ENCODE peak calls at places on chromosome 19, in ten cellular contexts. G is uterus; A is fibroblast of lung; S is left ventricle myocardium inferior; E is colonic mucosa; C is Panc1; Y is ovary; W is CD8-positive, alpha-beta memory T cell; X is foreskin keratinocyte; K is endodermal cell. H is an unnamed sample.

GRCh38 chr19:55418185-55418584 is 10.6 kb upstream of the UBE2S start:
- DNase-seq in A (peak), Y (peak), K (peak), S (no peak), E (peak), W (peak), G (peak), X (peak), C (peak), H (peak)

GRCh38 chr19:28727133-28727834 is 485.7 kb downstream of the UQCRFS1 start:
- DNase-seq in K (peak), S (no peak), G (no peak), Y (no peak), E (no peak), A (peak), C (no peak), X (peak), W (no peak), H (no peak)

GRCh38 chr19:512548-513365 is 5.5 kb downstream of the TPGS1 start:
- DNase-seq in A (no peak), S (no peak), W (no peak), X (no peak), C (no peak), K (peak), Y (no peak), E (no peak), G (no peak), H (no peak)

GRCh38 chr19:752652-753517 is 2.0 kb downstream of the MISP start:
- DNase-seq in Y (peak), G (peak), X (peak), K (no peak), E (peak), C (no peak), W (no peak), A (peak), S (no peak), H (peak)

GRCh38 chr19:18868380-18869230 is 27.4 kb downstream of the CERS1 start:
- DNase-seq in K (no peak), A (peak), S (no peak), G (no peak), C (no peak), W (no peak), Y (no peak), X (no peak), E (no peak), H (no peak)

GRCh38 chr19:44777715-44778347 is at the start of gene CBLC:
- DNase-seq in K (peak), S (no peak), Y (no peak), W (no peak), C (no peak), E (peak), X (peak), A (no peak), G (no peak), H (no peak)

GRCh38 chr19:50836543-50837195 is 3.3 kb upstream of the KLK15 start:
- DNase-seq in S (no peak), G (no peak), C (no peak), E (no peak), X (no peak), A (no peak), Y (no peak), W (no peak), K (peak), H (no peak)

GRCh38 chr19:1173160-1173844 is 766 bp downstream of the SBNO2 start:
- DNase-seq in A (no peak), C (no peak), Y (peak), W (no peak), E (peak), K (peak), G (peak), X (no peak), S (no peak), H (peak)

GRCh38 chr19:41591951-41592562 is 16.1 kb downstream of the CEACAM21 start:
- DNase-seq in Y (no peak), C (no peak), K (no peak), S (no peak), W (no peak), X (no peak), A (no peak), E (no peak), G (no peak), H (no peak)

GRCh38 chr19:19552811-19553210 is 14.7 kb downstream of the CILP2 start:
- DNase-seq in K (peak), W (no peak), S (no peak), G (no peak), E (no peak), X (no peak), Y (no peak), A (peak), C (no peak), H (peak)

GRCh38 chr19:17951151-17952040 is 15.5 kb upstream of the KCNN1 start:
- DNase-seq in G (no peak), S (no peak), A (no peak), C (no peak), X (no peak), E (no peak), W (no peak), Y (no peak), K (peak), H (no peak)

GRCh38 chr19:42199440-42200115 is 17.9 kb downstream of the DEDD2 start:
- DNase-seq in W (no peak), E (no peak), C (no peak), A (no peak), S (peak), G (no peak), X (peak), Y (no peak), K (peak), H (no peak)

GRCh38 chr19:39968789-39969188 is 2.2 kb upstream of the PSMC4 start:
- DNase-seq in Y (no peak), A (no peak), G (no peak), S (no peak), E (peak), K (no peak), C (no peak), W (no peak), X (no peak), H (no peak)

GRCh38 chr19:41998246-41999020 is 4.4 kb upstream of the ATP1A3 start:
- DNase-seq in S (peak), W (no peak), G (no peak), X (no peak), E (no peak), K (peak), A (peak), Y (no peak), C (no peak), H (no peak)

GRCh38 chr19:1261863-1262686 is 7.1 kb upstream of the CIRBP start:
- DNase-seq in S (peak), K (peak), Y (peak), X (no peak), A (no peak), E (peak), C (no peak), G (peak), W (peak), H (no peak)

GRCh38 chr19:36266375-36266961 is 51.6 kb downstream of the ZNF146 start:
- DNase-seq in Y (no peak), C (no peak), S (peak), G (peak), E (no peak), X (no peak), A (no peak), W (no peak), K (no peak), H (no peak)

GRCh38 chr19:10007366-10007765 is 2.9 kb downstream of the COL5A3 start:
- DNase-seq in G (peak), A (no peak), E (no peak), S (peak), W (no peak), K (no peak), Y (peak), C (no peak), X (no peak), H (no peak)

GRCh38 chr19:42563352-42564210 is 31.1 kb downstream of the CEACAM8 start:
- DNase-seq in S (no peak), C (peak), A (peak), X (peak), W (no peak), K (peak), G (no peak), E (peak), Y (no peak), H (no peak)

GRCh38 chr19:5048727-5049553 is 80.0 kb downstream of the KDM4B start:
- DNase-seq in C (no peak), W (no peak), A (peak), X (no peak), G (peak), S (no peak), E (peak), Y (peak), K (no peak), H (peak)
- H3K27ac ChIP-seq in C (peak), W (no peak), A (no peak), X (no peak), G (peak), S (no peak), E (peak), Y (no peak), K (peak), H (no peak)

GRCh38 chr19:16368385-16369305 is 44.0 kb downstream of the KLF2 start:
- DNase-seq in A (no peak), G (no peak), X (no peak), S (no peak), K (no peak), C (no peak), Y (no peak), W (peak), E (no peak), H (no peak)

GRCh38 chr19:16369664-16370576 is 45.3 kb downstream of the KLF2 start:
- DNase-seq in W (peak), Y (peak), X (no peak), C (no peak), E (no peak), G (no peak), K (no peak), A (no peak), S (no peak), H (no peak)

GRCh38 chr19:16367269-16367683 is 42.6 kb downstream of the KLF2 start:
- DNase-seq in C (no peak), Y (no peak), K (no peak), S (no peak), X (no peak), E (no peak), G (no peak), W (peak), A (no peak), H (no peak)

GRCh38 chr19:16370671-16371391 is 46.2 kb downstream of the KLF2 start:
- DNase-seq in X (no peak), E (no peak), S (peak), C (no peak), K (no peak), Y (peak), G (no peak), W (no peak), A (no peak), H (no peak)

DNA sequence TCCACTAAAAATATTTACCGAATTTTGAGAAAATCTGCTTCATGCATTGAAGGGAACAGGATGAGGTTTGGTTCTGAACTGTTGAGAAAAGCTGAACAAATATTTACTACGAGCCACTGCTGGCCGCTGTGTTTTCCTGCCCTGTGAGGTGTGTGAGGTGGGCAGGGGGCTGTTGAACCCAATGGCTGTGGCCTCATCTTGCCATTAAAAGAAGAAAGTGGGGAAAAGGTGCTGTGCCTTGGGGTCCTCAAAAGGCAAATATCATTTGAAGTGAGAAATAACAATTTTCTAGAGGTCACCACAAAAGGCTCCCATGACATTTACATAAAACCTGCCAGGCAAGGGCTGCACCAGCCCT is 44.7 kb downstream of the KLF2 start:
- DNase-seq in S (no peak), X (no peak), K (no peak), G (no peak), W (no peak), E (no peak), Y (no peak), A (no peak), C (no peak), H (no peak)
- H3K27ac ChIP-seq in S (no peak), X (no peak), K (peak), G (no peak), W (peak), E (no peak), Y (no peak), A (no peak), C (no peak), H (no peak)

DNA sequence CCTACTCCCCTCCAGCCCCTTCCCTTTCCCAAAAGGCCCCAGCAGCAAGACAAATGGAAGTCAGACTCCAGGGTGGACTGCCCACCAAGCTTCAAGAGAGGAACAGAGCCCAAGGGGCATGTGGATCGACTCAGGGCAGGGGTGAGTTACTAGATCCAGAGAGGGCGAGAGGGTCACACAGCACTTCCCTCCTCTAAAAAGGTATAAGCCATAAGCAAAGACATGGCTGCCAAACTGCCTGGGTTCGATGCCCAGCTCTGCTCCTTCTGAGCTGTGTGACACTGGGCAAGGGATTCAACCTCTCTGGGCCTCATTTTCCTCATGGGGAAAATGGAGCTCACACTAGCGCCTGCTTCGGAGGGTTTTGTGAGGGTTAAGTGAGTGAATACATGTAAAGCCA is 3.8 kb downstream of the PPP1R14A start:
- DNase-seq in X (no peak), A (no peak), G (no peak), C (no peak), W (no peak), E (no peak), K (peak), Y (no peak), S (no peak), H (no peak)
- H3K27ac ChIP-seq in X (no peak), A (peak), G (peak), C (peak), W (no peak), E (peak), K (no peak), Y (peak), S (peak), H (peak)

DNA sequence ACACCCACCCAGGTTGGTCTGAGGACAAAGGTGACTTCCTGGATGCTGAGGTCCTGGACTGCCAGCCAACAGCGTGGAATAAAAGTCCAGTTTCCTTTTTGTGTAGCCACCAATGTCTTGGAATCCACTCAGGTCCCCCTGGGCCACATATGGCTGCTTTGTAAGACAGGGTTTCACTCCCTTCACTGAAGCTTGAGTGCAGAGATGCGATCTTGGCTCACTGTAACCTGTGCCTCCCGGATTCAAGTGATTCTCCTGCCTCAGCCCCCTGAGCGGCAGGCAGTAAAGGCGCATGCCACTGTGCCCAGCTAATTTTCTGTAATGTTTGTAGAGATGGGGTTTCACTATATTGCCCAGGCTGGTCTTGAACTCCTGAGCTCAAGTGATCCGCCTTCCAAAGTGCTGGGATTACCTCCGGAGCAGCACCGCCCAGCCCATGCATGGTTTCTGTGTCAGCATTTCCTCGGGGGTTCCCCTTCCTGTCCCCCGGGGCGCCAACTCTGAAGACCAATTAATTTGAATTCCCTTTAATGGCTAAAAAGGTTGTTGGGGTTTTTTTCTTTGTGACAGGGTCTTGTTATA is 17.5 kb downstream of the KANK2 start:
- DNase-seq in X (no peak), S (no peak), C (no peak), K (no peak), A (no peak), G (no peak), W (no peak), E (no peak), Y (no peak), H (no peak)
- H3K27ac ChIP-seq in X (no peak), S (peak), C (no peak), K (no peak), A (peak), G (peak), W (no peak), E (peak), Y (no peak), H (no peak)

GRCh38 chr19:7257148-7258041 is 36.8 kb downstream of the INSR start:
- DNase-seq in S (no peak), E (peak), W (no peak), Y (peak), K (peak), G (peak), A (peak), C (peak), X (peak), H (no peak)

GRCh38 chr19:7255631-7256030 is 38.6 kb downstream of the INSR start:
- DNase-seq in E (no peak), W (no peak), S (no peak), A (no peak), Y (no peak), G (no peak), X (no peak), K (no peak), C (no peak), H (no peak)

GRCh38 chr19:7258042-7258839 is 36.0 kb downstream of the INSR start:
- DNase-seq in X (no peak), S (no peak), E (no peak), A (no peak), K (no peak), Y (no peak), G (no peak), C (no peak), W (no peak), H (no peak)

GRCh38 chr19:7260161-7260560 is 34.1 kb downstream of the INSR start:
- DNase-seq in C (no peak), E (no peak), S (no peak), X (no peak), K (no peak), W (no peak), Y (no peak), G (no peak), A (no peak), H (no peak)

DNA sequence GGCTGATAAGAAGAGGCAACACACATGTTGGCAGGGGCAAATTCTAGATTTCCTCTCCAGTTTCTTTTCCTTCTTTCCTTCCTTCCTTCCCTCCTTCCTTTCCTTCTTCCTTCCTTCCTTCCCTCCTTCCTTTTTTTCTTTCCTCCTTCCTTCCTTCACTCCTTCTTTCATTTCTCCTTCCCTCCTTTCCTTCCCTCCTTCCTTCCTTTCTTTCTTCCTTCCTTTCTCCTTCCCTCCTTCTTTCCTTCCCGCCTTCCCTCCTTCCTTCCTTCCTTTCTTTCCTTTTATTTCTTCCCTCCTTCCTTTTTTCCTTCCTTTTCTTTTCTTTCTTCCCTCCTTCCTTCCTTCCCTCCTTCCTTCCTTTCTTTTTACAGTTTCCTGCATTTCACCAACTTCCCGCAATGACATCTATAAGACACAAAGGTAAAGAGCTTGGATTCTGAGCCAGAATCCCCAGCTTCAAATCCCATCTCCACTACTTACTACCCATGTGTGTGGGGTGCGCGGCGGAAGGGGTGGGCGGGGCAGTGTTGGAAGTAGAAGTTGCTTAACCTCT is 35.3 kb downstream of the INSR start:
- DNase-seq in C (no peak), A (no peak), K (no peak), S (no peak), G (no peak), Y (no peak), E (no peak), W (no peak), X (no peak), H (no peak)
- H3K27ac ChIP-seq in C (no peak), A (no peak), K (no peak), S (no peak), G (peak), Y (no peak), E (no peak), W (no peak), X (no peak), H (no peak)

GRCh38 chr19:8370176-8371010 is 6.4 kb downstream of the ANGPTL4 start:
- DNase-seq in C (no peak), A (no peak), X (no peak), K (no peak), E (no peak), W (no peak), Y (no peak), S (no peak), G (no peak), H (peak)

GRCh38 chr19:8371011-8371804 is 7.3 kb downstream of the ANGPTL4 start:
- DNase-seq in C (no peak), W (no peak), S (no peak), K (no peak), A (no peak), Y (no peak), G (no peak), X (no peak), E (no peak), H (no peak)

GRCh38 chr19:8377598-8377997 is 12.6 kb upstream of the RAB11B start:
- DNase-seq in K (no peak), E (no peak), Y (no peak), C (no peak), G (no peak), A (no peak), X (no peak), W (no peak), S (no peak), H (no peak)

DNA sequence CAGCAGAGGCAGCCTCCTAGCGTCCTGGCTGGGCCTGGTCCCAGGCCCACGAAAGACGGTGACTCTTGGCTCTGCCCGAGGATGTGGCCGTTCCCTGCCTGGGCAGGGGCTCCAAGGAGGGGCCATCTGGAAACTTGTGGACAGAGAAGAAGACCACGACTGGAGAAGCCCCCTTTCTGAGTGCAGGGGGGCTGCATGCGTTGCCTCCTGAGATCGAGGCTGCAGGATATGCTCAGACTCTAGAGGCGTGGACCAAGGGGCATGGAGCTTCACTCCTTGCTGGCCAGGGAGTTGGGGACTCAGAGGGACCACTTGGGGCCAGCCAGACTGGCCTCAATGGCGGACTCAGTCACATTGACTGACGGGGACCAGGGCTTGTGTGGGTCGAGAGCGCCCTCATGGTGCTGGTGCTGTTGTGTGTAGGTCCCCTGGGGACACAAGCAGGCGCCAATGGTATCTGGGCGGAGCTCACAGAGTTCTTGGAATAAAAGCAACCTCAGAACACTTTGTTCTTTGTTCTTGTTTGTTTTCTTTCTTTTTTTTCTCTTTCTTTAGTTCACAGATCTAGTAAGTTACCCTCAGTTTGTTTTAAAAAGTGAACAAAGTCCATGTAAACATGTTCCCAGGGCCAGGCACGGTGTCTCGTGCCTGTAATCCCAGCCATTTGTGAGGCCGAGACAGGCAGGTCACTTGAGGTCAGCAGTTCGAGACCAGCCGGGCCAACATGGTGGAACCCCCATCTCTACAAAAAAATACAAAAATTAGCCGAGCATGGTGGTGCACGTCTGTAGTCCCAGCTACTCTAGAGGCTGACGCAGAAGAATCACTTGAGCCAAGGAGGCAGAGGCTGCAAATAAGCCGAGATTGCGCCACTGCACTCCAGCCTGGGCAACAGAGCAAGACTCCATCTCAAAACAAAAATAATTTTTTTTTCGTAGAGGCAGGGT is 10.2 kb downstream of the ANGPTL4 start:
- DNase-seq in E (no peak), G (no peak), X (no peak), S (no peak), Y (peak), C (no peak), A (no peak), K (peak), W (no peak), H (no peak)
- H3K27ac ChIP-seq in E (no peak), G (no peak), X (no peak), S (peak), Y (no peak), C (no peak), A (no peak), K (no peak), W (no peak), H (no peak)